ENCODE peak calls at places on chromosomes 12 and 14, in eight cellular contexts. R is Caki2, E is breast epithelium, X is fibroblast of pulmonary artery, H is RWPE1, T is Calu3, V is RPMI8226, S is NCI-H69. N is an unnamed sample.

GRCh38 chr12:12008931-12009611 is 61.7 kb upstream of the BCL2L14 start:
- DNase-seq in R (peak), E (peak), X (peak), H (peak), T (peak), V (peak), S (peak), N (peak)

GRCh38 chr12:4997939-4998338 is 45.7 kb upstream of the KCNA5 start:
- DNase-seq in R (peak), E (no peak), X (peak), H (peak), T (no peak), V (no peak), S (peak), N (peak)

GRCh38 chr14:63249112-63249511 is 44.9 kb downstream of the RHOJ start:
- DNase-seq in R (no peak), E (no peak), X (peak), H (no peak), T (no peak), V (no peak), S (peak), N (peak)

GRCh38 chr12:44876554-44877275 is 600 bp upstream of the NELL2 start:
- DNase-seq in R (peak), E (no peak), X (peak), H (no peak), T (peak), V (no peak), S (peak), N (peak)

GRCh38 chr12:46556105-46556559 is 183.6 kb upstream of the SLC38A2 start:
- DNase-seq in R (peak), E (no peak), X (peak), H (no peak), T (no peak), V (no peak), S (no peak), N (peak)

GRCh38 chr14:99575043-99576023 is 28.7 kb downstream of the CCDC85C start:
- DNase-seq in R (peak), E (peak), X (no peak), H (peak), T (peak), V (no peak), S (peak), N (no peak)

GRCh38 chr14:23661542-23661941 is 25.4 kb downstream of the DHRS2 start:
- DNase-seq in R (no peak), E (no peak), X (no peak), H (no peak), T (no peak), V (no peak), S (no peak), N (no peak)

GRCh38 chr12:93766802-93767523 is 89.8 kb downstream of the CRADD start:
- DNase-seq in R (peak), E (no peak), X (peak), H (peak), T (peak), V (peak), S (peak), N (peak)

GRCh38 chr12:24960222-24960855 is 11.4 kb upstream of the BCAT1 start:
- DNase-seq in R (peak), E (no peak), X (peak), H (peak), T (peak), V (peak), S (peak), N (peak)

GRCh38 chr12:25859976-25860375 is 98.5 kb upstream of the RASSF8 start:
- DNase-seq in R (no peak), E (no peak), X (no peak), H (no peak), T (no peak), V (no peak), S (no peak), N (no peak)

GRCh38 chr14:93946506-93947170 is 19.5 kb downstream of the FAM181A start:
- DNase-seq in R (no peak), E (no peak), X (peak), H (peak), T (no peak), V (no peak), S (peak), N (no peak)

GRCh38 chr12:87981495-87981894 is 47.7 kb downstream of the C12orf50 start:
- DNase-seq in R (no peak), E (no peak), X (peak), H (no peak), T (no peak), V (no peak), S (no peak), N (peak)

GRCh38 chr12:94289551-94290312 is 141.4 kb downstream of the PLXNC1 start:
- DNase-seq in R (no peak), E (no peak), X (peak), H (peak), T (no peak), V (no peak), S (no peak), N (peak)

GRCh38 chr14:58752782-58753181 is 115.0 kb downstream of the DACT1 start:
- DNase-seq in R (peak), E (peak), X (peak), H (peak), T (peak), V (peak), S (peak), N (no peak)

GRCh38 chr12:113392988-113393579 is 10.6 kb downstream of the SDS start:
- DNase-seq in R (peak), E (no peak), X (peak), H (peak), T (no peak), V (peak), S (peak), N (peak)

N was measured in fibroblast of mammary gland.